ENCODE peak calls at places on chromosomes 6 and 20, in four cellular contexts. One of them, this sample, is unnamed.
A peak's percentile ranks its signal among the peaks of the same experiment; 100 is the strongest.

GRCh38 chr6:1613631-1614447 is 4.1 kb downstream of the FOXC1 start:
- DNase-seq in WTC11: peak; percentile 80
- DNase-seq in HepG2: no peak
- DNase-seq in K562: no peak
- DNase-seq in this sample: no peak

GRCh38 chr20:34948030-34948429 is 7.6 kb downstream of the GSS start:
- DNase-seq in WTC11: no peak
- DNase-seq in HepG2: no peak
- DNase-seq in K562: no peak
- DNase-seq in this sample: no peak

GRCh38 chr6:158018851-158019361 is 37.2 kb downstream of the SYNJ2 start:
- DNase-seq in WTC11: no peak
- DNase-seq in HepG2: no peak
- DNase-seq in K562: no peak
- DNase-seq in this sample: no peak

GRCh38 chr6:122494665-122495272 is 23.2 kb upstream of the SERINC1 start:
- DNase-seq in WTC11: no peak
- DNase-seq in HepG2: no peak
- DNase-seq in K562: no peak
- DNase-seq in this sample: no peak

GRCh38 chr6:3296113-3296512 is 37.4 kb downstream of the PSMG4 start:
- DNase-seq in WTC11: no peak
- DNase-seq in HepG2: no peak
- DNase-seq in K562: no peak
- DNase-seq in this sample: no peak

GRCh38 chr6:33091957-33092356 is 16.2 kb downstream of the HLA-DPB1 start:
- DNase-seq in WTC11: peak; percentile 89
- DNase-seq in HepG2: peak; percentile 30
- DNase-seq in K562: peak; percentile 64
- DNase-seq in this sample: peak; percentile 55

GRCh38 chr20:38617011-38617829 is 15.6 kb downstream of the ARHGAP40 start:
- DNase-seq in WTC11: peak; percentile 35
- DNase-seq in HepG2: peak; percentile 33
- DNase-seq in K562: no peak
- DNase-seq in this sample: no peak

GRCh38 chr6:27078734-27079357 is 168.7 kb upstream of the PRSS16 start:
- DNase-seq in WTC11: peak; percentile 77
- DNase-seq in HepG2: peak; percentile 75
- DNase-seq in K562: peak; percentile 64
- DNase-seq in this sample: peak; percentile 49

GRCh38 chr6:151060096-151060741 is 179.5 kb upstream of the AKAP12 start:
- DNase-seq in WTC11: no peak
- DNase-seq in HepG2: peak; percentile 91
- DNase-seq in K562: no peak
- DNase-seq in this sample: no peak

GRCh38 chr6:57019434-57019833 is 27.1 kb upstream of the KIAA1586 start:
- DNase-seq in WTC11: no peak
- DNase-seq in HepG2: no peak
- DNase-seq in K562: peak; percentile 57
- DNase-seq in this sample: no peak
- TF ChIP-seq ELF4 in WTC11: no peak
- TF ChIP-seq ELF4 in HepG2: no peak
- TF ChIP-seq ELF4 in K562: no peak
- TF ChIP-seq ELF4 in this sample: no peak

GRCh38 chr20:17969884-17970409 is 1.1 kb downstream of the MGME1 start:
- DNase-seq in WTC11: no peak
- DNase-seq in HepG2: peak; percentile 71
- DNase-seq in K562: peak; percentile 32
- DNase-seq in this sample: no peak
- TF ChIP-seq ELF4 in WTC11: no peak
- TF ChIP-seq ELF4 in HepG2: no peak
- TF ChIP-seq ELF4 in K562: no peak
- TF ChIP-seq ELF4 in this sample: no peak

GRCh38 chr6:5693588-5693987 is 313.1 kb downstream of the NRN1 start:
- DNase-seq in WTC11: no peak
- DNase-seq in HepG2: no peak
- DNase-seq in K562: no peak
- DNase-seq in this sample: no peak
- TF ChIP-seq ELF4 in WTC11: no peak
- TF ChIP-seq ELF4 in HepG2: no peak
- TF ChIP-seq ELF4 in K562: no peak
- TF ChIP-seq ELF4 in this sample: no peak

GRCh38 chr20:13995841-13996240 is 525 bp downstream of the MACROD2 start:
- DNase-seq in WTC11: peak; percentile 56
- DNase-seq in HepG2: no peak
- DNase-seq in K562: no peak
- DNase-seq in this sample: peak; percentile 50
- TF ChIP-seq ELF4 in WTC11: no peak
- TF ChIP-seq ELF4 in HepG2: no peak
- TF ChIP-seq ELF4 in K562: no peak
- TF ChIP-seq ELF4 in this sample: no peak

DNA sequence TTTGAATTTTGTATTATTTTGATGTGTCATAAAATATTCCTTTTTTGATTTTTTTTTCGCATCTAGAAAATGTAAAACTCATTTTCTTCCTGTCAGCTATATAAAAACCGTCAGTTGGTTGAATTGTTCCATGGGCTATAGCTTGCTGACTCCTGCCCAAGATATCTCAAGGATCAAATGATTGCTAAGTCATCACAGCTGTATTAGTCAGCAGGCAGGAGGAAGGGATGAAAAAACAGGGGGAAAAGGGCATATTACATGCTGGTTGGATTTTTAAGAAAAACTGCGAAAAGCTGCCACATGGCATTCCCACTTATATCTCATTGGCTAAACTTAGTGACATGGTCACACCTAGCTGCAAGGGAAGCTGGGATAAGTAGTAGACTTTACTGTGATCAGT is 569.9 kb downstream of the BCKDHB start:
- DNase-seq in WTC11: no peak
- DNase-seq in HepG2: no peak
- DNase-seq in K562: no peak
- DNase-seq in this sample: no peak
- TF ChIP-seq ELF4 in WTC11: no peak
- TF ChIP-seq ELF4 in HepG2: no peak
- TF ChIP-seq ELF4 in K562: no peak
- TF ChIP-seq ELF4 in this sample: no peak

GRCh38 chr6:116530436-116530835 is 15.0 kb downstream of the TRAPPC3L start:
- DNase-seq in WTC11: no peak
- DNase-seq in HepG2: peak; percentile 14
- DNase-seq in K562: no peak
- DNase-seq in this sample: no peak

GRCh38 chr6:116535109-116535508 is 10.4 kb downstream of the TRAPPC3L start:
- DNase-seq in WTC11: no peak
- DNase-seq in HepG2: no peak
- DNase-seq in K562: no peak
- DNase-seq in this sample: no peak

GRCh38 chr6:116531675-116532570 is 13.6 kb downstream of the TRAPPC3L start:
- DNase-seq in WTC11: peak; percentile 79
- DNase-seq in HepG2: peak; percentile 66
- DNase-seq in K562: peak; percentile 63
- DNase-seq in this sample: peak; percentile 64

GRCh38 chr6:116533233-116533957 is 12.1 kb downstream of the TRAPPC3L start:
- DNase-seq in WTC11: no peak
- DNase-seq in HepG2: no peak
- DNase-seq in K562: peak; percentile 26
- DNase-seq in this sample: no peak

GRCh38 chr6:116536216-116536621 is 9.3 kb downstream of the TRAPPC3L start:
- DNase-seq in WTC11: no peak
- DNase-seq in HepG2: peak; percentile 73
- DNase-seq in K562: peak; percentile 57
- DNase-seq in this sample: peak; percentile 55
- TF ChIP-seq ELF4 in WTC11: no peak
- TF ChIP-seq ELF4 in HepG2: no peak
- TF ChIP-seq ELF4 in K562: no peak
- TF ChIP-seq ELF4 in this sample: no peak